ENCODE peak calls at places on chromosome 5, in ten cellular contexts. Y is HuH-7, L is GM12892, E is upper lobe of right lung, W is IMR-90, M is AG09309, R is NCI-H1436 treated with DMSO at 0.1 percent for 48 hours, S is ACHN, K is amniotic stem cell, F is astrocyte of the spinal cord. T is an unnamed sample.

GRCh38 chr5:139820130-139820529 is 24.5 kb downstream of the PSD2 start:
- DNase-seq in F (no peak), L (no peak), K (no peak), Y (no peak), R (no peak), S (no peak), W (no peak), M (no peak), E (peak), T (no peak)

GRCh38 chr5:136033848-136034247 is 5.1 kb downstream of the TGFBI start:
- DNase-seq in S (no peak), M (peak), R (no peak), E (no peak), F (no peak), K (no peak), Y (no peak), L (no peak), W (no peak), T (no peak)

GRCh38 chr5:62979472-62979871 is 400.9 kb downstream of the LRRC70 start:
- DNase-seq in M (no peak), E (no peak), F (no peak), K (no peak), R (no peak), S (no peak), Y (no peak), L (no peak), W (no peak), T (no peak)

GRCh38 chr5:168088415-168089165 is 202.9 kb upstream of the WWC1 start:
- DNase-seq in R (no peak), M (peak), K (no peak), S (no peak), Y (no peak), F (no peak), L (no peak), W (no peak), E (no peak), T (no peak)

GRCh38 chr5:317086-317811 is 4.3 kb upstream of the AHRR start:
- DNase-seq in F (peak), L (peak), W (peak), Y (peak), S (peak), R (peak), E (peak), M (peak), K (no peak), T (no peak)

GRCh38 chr5:139575751-139576150 is 14.6 kb downstream of the UBE2D2 start:
- DNase-seq in L (no peak), E (no peak), F (no peak), W (no peak), R (no peak), S (no peak), Y (no peak), M (no peak), K (no peak), T (no peak)

GRCh38 chr5:52789378-52789777 is 1.7 kb downstream of the ITGA1 start:
- DNase-seq in S (no peak), Y (no peak), L (no peak), K (no peak), E (no peak), F (no peak), W (no peak), M (no peak), R (no peak), T (no peak)

GRCh38 chr5:65076251-65076869 is 307.6 kb downstream of the CWC27 start:
- DNase-seq in K (no peak), F (peak), Y (peak), L (no peak), M (peak), S (peak), R (no peak), E (no peak), W (peak), T (peak)

GRCh38 chr5:31768784-31769183 is 129.9 kb downstream of the PDZD2 start:
- DNase-seq in F (no peak), M (no peak), W (no peak), S (no peak), R (no peak), E (no peak), L (no peak), Y (no peak), K (no peak), T (no peak)

GRCh38 chr5:106481375-106481774 is 1189.4 kb downstream of the EFNA5 start:
- DNase-seq in W (peak), R (no peak), E (no peak), L (no peak), F (peak), S (no peak), M (no peak), K (no peak), Y (no peak), T (no peak)

GRCh38 chr5:106269252-106269843 is 1401.4 kb downstream of the EFNA5 start:
- DNase-seq in S (peak), Y (no peak), E (no peak), R (no peak), K (no peak), L (no peak), M (peak), F (peak), W (peak), T (no peak)

GRCh38 chr5:68419637-68420452 is 204.3 kb downstream of the PIK3R1 start:
- DNase-seq in F (peak), K (no peak), Y (peak), L (no peak), R (no peak), S (peak), W (no peak), M (no peak), E (no peak), T (no peak)

GRCh38 chr5:51433052-51433710 is 49.9 kb downstream of the ISL1 start:
- DNase-seq in W (no peak), F (peak), S (no peak), Y (no peak), R (no peak), M (no peak), K (no peak), L (no peak), E (no peak), T (no peak)

GRCh38 chr5:132083065-132083678 is 9.6 kb downstream of the CSF2 start:
- DNase-seq in L (no peak), F (no peak), Y (no peak), E (no peak), S (no peak), R (no peak), M (no peak), K (no peak), W (no peak), T (no peak)